ENCODE peak calls at places on chromosome X, in four cellular contexts. Y is astrocyte, W is OCI-LY7, G is neural progenitor cell. U is an unnamed sample. For H3K9me3, the result is how much of the 10 kb centered on the place peaks cover.

GRCh38 chrX:103628386-103629290 is at the start of gene TCEAL1:
- DNase-seq in Y (peak), W (peak), G (peak), U (no peak)

GRCh38 chrX:100494974-100495373 is 84.9 kb upstream of the PCDH19 start:
- DNase-seq in Y (no peak), W (no peak), G (no peak), U (no peak)

GRCh38 chrX:129754266-129755024 is 15.7 kb downstream of the XPNPEP2 start:
- DNase-seq in Y (no peak), W (no peak), G (peak), U (no peak)

GRCh38 chrX:80765226-80765625 is 44.5 kb downstream of the BRWD3 start:
- DNase-seq in Y (peak), W (no peak), G (no peak), U (no peak)

GRCh38 chrX:78517124-78517523 is 142.0 kb downstream of the RTL3 start:
- DNase-seq in Y (peak), W (no peak), G (no peak), U (peak)

GRCh38 chrX:53116101-53116500 is 22.2 kb downstream of the KANTR start:
- DNase-seq in Y (peak), W (no peak), G (no peak), U (no peak)

GRCh38 chrX:37349131-37350033 is at the start of gene PRRG1:
- DNase-seq in Y (peak), W (no peak), G (peak), U (no peak)

GRCh38 chrX:38970845-38971244 is 169.6 kb downstream of the MID1IP1 start:
- DNase-seq in Y (no peak), W (no peak), G (no peak), U (no peak)

GRCh38 chrX:9902651-9903050 is 64.5 kb upstream of the CLDN34 start:
- DNase-seq in Y (peak), W (no peak), G (no peak), U (no peak)

GRCh38 chrX:1196436-1196835 is 16.0 kb downstream of the CRLF2 start:
- DNase-seq in Y (no peak), W (no peak), G (no peak), U (no peak)

GRCh38 chrX:26651755-26652154 is 435.8 kb downstream of the MAGEB5 start:
- DNase-seq in Y (no peak), W (peak), G (no peak), U (no peak)

GRCh38 chrX:139429913-139430312 is 100.6 kb upstream of the F9 start:
- DNase-seq in Y (peak), W (no peak), G (peak), U (no peak)

GRCh38 chrX:11438380-11438723 is 145.1 kb downstream of the AMELX start:
- DNase-seq in Y (no peak), W (no peak), G (no peak), U (no peak)

GRCh38 chrX:23756165-23756564 is 13.1 kb upstream of the ACOT9 start:
- DNase-seq in Y (peak), W (peak), G (peak), U (peak)

GRCh38 chrX:129647588-129648410 is 7.0 kb downstream of the APLN start:
- DNase-seq in Y (no peak), W (no peak), G (no peak), U (no peak)

GRCh38 chrX:115560978-115561604 is at the start of gene PLS3:
- DNase-seq in Y (peak), W (no peak), G (peak), U (no peak)

GRCh38 chrX:32788936-32789335 is 422.4 kb downstream of the DMD start:
- DNase-seq in Y (no peak), W (no peak), G (no peak), U (no peak)

GRCh38 chrX:17550011-17550410 is 175.0 kb downstream of the NHS start:
- DNase-seq in Y (peak), W (no peak), G (no peak), U (no peak)

GRCh38 chrX:103276581-103277002 is at the start of gene TCEAL5:
- DNase-seq in Y (no peak), W (no peak), G (no peak), U (no peak)

GRCh38 chrX:76555816-76556215 is 128.3 kb downstream of the MAGEE1 start:
- DNase-seq in Y (no peak), W (peak), G (peak), U (no peak)
- TF ChIP-seq CTCF in Y (peak), W (peak), G (peak), U (no peak)

GRCh38 chrX:3697701-3698279 is 15.7 kb downstream of the PRKX start:
- DNase-seq in Y (peak), W (no peak), G (peak), U (no peak)
- H3K27ac ChIP-seq in Y (peak), W (no peak), G (no peak), U (no peak)

DNA sequence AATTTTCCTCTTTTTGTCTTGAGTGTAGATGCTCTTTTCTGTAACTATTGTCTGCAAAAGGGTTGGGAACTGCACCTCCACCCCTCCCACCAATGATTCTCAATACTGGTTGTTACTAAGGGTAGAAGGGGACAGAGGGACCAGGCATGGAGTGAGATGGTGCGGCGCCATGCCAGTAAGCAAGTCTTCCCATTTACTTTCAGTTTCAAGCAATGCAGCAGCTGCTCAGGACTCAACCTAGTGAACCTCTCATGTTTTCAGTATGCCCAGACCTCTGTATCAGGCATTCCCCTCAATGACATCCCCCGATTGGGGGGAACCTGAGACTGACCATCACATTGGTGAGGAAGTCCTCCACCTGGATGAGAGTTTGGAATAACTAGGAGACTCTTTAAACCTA is 41.5 kb downstream of the ZNF81 start:
- DNase-seq in Y (no peak), W (no peak), G (no peak), U (no peak)
- H3K9me3 ChIP-seq in Y (under half), W (under half), G (under half), U (under half)

DNA sequence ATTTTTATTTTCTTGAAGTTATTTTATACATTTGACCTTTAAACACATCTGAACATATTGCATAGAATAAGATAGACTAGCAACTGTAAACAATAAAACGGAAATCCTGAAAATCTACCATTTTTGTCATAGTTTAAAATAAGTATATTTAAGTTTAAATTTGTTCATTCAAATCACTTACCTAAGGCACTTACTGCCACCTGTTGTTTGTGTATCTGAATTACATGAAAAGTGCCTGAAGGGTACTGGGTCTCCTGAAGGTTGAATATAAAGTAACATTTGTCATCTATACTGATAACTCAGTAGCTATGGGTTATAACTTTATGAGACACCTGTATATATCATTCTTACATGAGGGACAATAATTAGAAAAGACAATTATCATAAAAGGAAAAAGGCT is 38.6 kb downstream of the TRPC5 start:
- DNase-seq in Y (no peak), W (peak), G (peak), U (no peak)
- TF ChIP-seq CTCF in Y (no peak), W (peak), G (peak), U (no peak)

GRCh38 chrX:50768801-50769200 is 45.2 kb downstream of the SHROOM4 start:
- DNase-seq in Y (no peak), W (no peak), G (no peak), U (no peak)
- H3K27ac ChIP-seq in Y (no peak), W (no peak), G (no peak), U (no peak)

U was measured in CD4-positive, alpha-beta T cell.